ENCODE peak calls at places on chromosomes 4 and X, in nine cellular contexts. N is SJSA1; M is activated CD4-positive, alpha-beta T cell treated with anti-CD3 and anti-CD28 coated beads for 1 hour; Q is T-helper 9 cell; R is effector memory CD4-positive, alpha-beta T cell; B is A172; E is T-helper 17 cell; Y is HEK293T; T is Right ventricle myocardium inferior. J is an unnamed sample.

GRCh38 chrX:39726810-39727209 is 370.9 kb downstream of the BCOR start:
- DNase-seq in Q (no peak), Y (no peak), M (no peak), E (no peak), N (no peak), R (no peak), T (no peak), B (peak; percentile 65), J (no peak)

GRCh38 chr4:173860079-173860478 is 330.1 kb upstream of the HAND2 start:
- DNase-seq in B (no peak), N (no peak), M (no peak), T (no peak), Y (no peak), R (no peak), Q (no peak), E (no peak), J (no peak)

GRCh38 chr4:147732516-147733193 is 767 bp downstream of the ARHGAP10 start:
- DNase-seq in N (no peak), E (peak; percentile 17), R (no peak), M (no peak), B (no peak), Q (peak; percentile 4), T (peak; percentile 69), Y (peak; percentile 43), J (no peak)

GRCh38 chr4:160299608-160300007 is 1196.7 kb downstream of the RAPGEF2 start:
- DNase-seq in T (no peak), E (no peak), Q (no peak), R (no peak), N (no peak), M (no peak), Y (no peak), B (no peak), J (no peak)

GRCh38 chr4:56611501-56611900 is 69.6 kb downstream of the HOPX start:
- DNase-seq in N (no peak), Q (no peak), T (no peak), R (no peak), E (no peak), Y (no peak), M (no peak), B (no peak), J (no peak)

GRCh38 chr4:137647375-137647774 is 115.1 kb upstream of the PCDH18 start:
- DNase-seq in B (no peak), Q (no peak), T (no peak), M (no peak), N (no peak), R (no peak), E (no peak), Y (no peak), J (no peak)

GRCh38 chr4:42588909-42589308 is 68.0 kb downstream of the ATP8A1 start:
- DNase-seq in Q (no peak), B (no peak), M (no peak), Y (no peak), R (no peak), T (no peak), N (no peak), E (no peak), J (no peak)

GRCh38 chr4:30537462-30537861 is 182.7 kb upstream of the PCDH7 start:
- DNase-seq in R (no peak), M (no peak), E (no peak), B (peak; percentile 91), N (no peak), T (no peak), Y (no peak), Q (no peak), J (no peak)

GRCh38 chr4:128502818-128503527 is 215.4 kb upstream of the PGRMC2 start:
- DNase-seq in E (no peak), B (peak; percentile 54), Q (no peak), R (no peak), T (no peak), N (no peak), Y (no peak), M (no peak), J (no peak)

GRCh38 chr4:129342820-129343219 is 246.9 kb downstream of the C4orf33 start:
- DNase-seq in E (no peak), Q (no peak), Y (no peak), R (no peak), T (no peak), M (no peak), N (no peak), B (peak; percentile 53), J (no peak)

GRCh38 chrX:38986586-38986985 is 185.3 kb downstream of the MID1IP1 start:
- DNase-seq in E (no peak), B (no peak), Q (no peak), R (no peak), N (no peak), T (no peak), Y (no peak), M (no peak), J (no peak)

GRCh38 chr4:4541040-4541631 is 712 bp downstream of the STX18 start:
- DNase-seq in B (peak; percentile 38), T (no peak), M (no peak), N (no peak), Y (peak; percentile 28), E (no peak), R (peak; percentile 1), Q (peak; percentile 5), J (no peak)

GRCh38 chr4:185839204-185839712 is 27.3 kb upstream of the SORBS2 start:
- DNase-seq in T (no peak), Q (no peak), R (no peak), Y (peak; percentile 34), M (no peak), N (peak; percentile 96), B (peak; percentile 97), E (no peak), J (no peak)

GRCh38 chr4:177681902-177682301 is 239.7 kb upstream of the AGA start:
- DNase-seq in B (no peak), M (no peak), Y (no peak), R (no peak), Q (no peak), T (no peak), E (no peak), N (no peak), J (no peak)

GRCh38 chrX:12866451-12867377 is at the start of gene TLR7:
- DNase-seq in Q (no peak), Y (no peak), B (no peak), R (no peak), N (no peak), T (no peak), M (no peak), E (no peak), J (no peak)

GRCh38 chr4:73303711-73304110 is 45.1 kb upstream of the ANKRD17 start:
- DNase-seq in Y (no peak), T (no peak), N (no peak), M (no peak), E (no peak), Q (no peak), B (no peak), R (no peak), J (no peak)

GRCh38 chrX:138748480-138748879 is 37.0 kb upstream of the FGF13 start:
- DNase-seq in R (no peak), B (no peak), Y (no peak), E (no peak), M (no peak), N (no peak), T (no peak), Q (no peak), J (no peak)

GRCh38 chr4:109162759-109163158 is 139.7 kb downstream of the COL25A1 start:
- DNase-seq in M (no peak), N (no peak), B (no peak), T (no peak), Q (no peak), Y (no peak), R (no peak), E (no peak), J (no peak)

GRCh38 chr4:38468491-38468890 is 195.5 kb upstream of the KLF3 start:
- DNase-seq in R (no peak), B (no peak), Y (no peak), T (no peak), N (no peak), E (no peak), Q (no peak), M (no peak), J (no peak)

GRCh38 chrX:129726307-129727111 is 12.3 kb upstream of the XPNPEP2 start:
- DNase-seq in B (peak; percentile 36), Y (peak; percentile 79), Q (peak; percentile 6), M (no peak), T (no peak), R (no peak), E (peak; percentile 13), N (peak; percentile 58), J (peak; percentile 43)

GRCh38 chr4:16516796-16517413 is 290.6 kb upstream of the TAPT1 start:
- DNase-seq in M (no peak), E (no peak), N (peak; percentile 35), Q (no peak), Y (no peak), T (no peak), B (no peak), R (no peak), J (peak; percentile 57)

GRCh38 chr4:82681759-82682158 is 116.8 kb downstream of the SCD5 start:
- DNase-seq in N (no peak), R (no peak), Y (no peak), T (no peak), E (no peak), Q (no peak), M (no peak), B (no peak), J (no peak)

GRCh38 chr4:127734976-127735375 is 4.8 kb downstream of the SLC25A31 start:
- DNase-seq in T (no peak), Y (no peak), B (no peak), N (no peak), Q (no peak), R (no peak), E (no peak), M (no peak), J (no peak)

GRCh38 chr4:123443401-123444297 is 47.1 kb downstream of the SPRY1 start:
- DNase-seq in M (no peak), N (no peak), E (no peak), R (no peak), Q (no peak), Y (no peak), B (no peak), T (no peak), J (no peak)

GRCh38 chr4:106414366-106414765 is 45.8 kb upstream of the GIMD1 start:
- DNase-seq in Q (no peak), B (no peak), M (no peak), Y (no peak), E (no peak), T (no peak), N (no peak), R (no peak), J (no peak)